ENCODE peak calls at places on chromosomes 7 and 10, in seven cellular contexts. C is OCI-M1; T is type B pancreatic cell; I is brain pericyte; R is lung; U is T-cell; Y is activated CD8-positive, alpha-beta memory T cell treated with anti-CD3 and anti-CD28 coated beads, Interleukin-2, amount 10 ng/mL, durations not matched to agents 7 days and 5 days. J is an unnamed sample.

GRCh38 chr10:59176241-59177030 is at the start of gene PHYHIPL:
- DNase-seq in C (no peak), T (peak; percentile 73), I (no peak), R (no peak), U (no peak), Y (no peak), J (no peak)

GRCh38 chr10:44125879-44126675 is 258.8 kb downstream of the CXCL12 start:
- DNase-seq in C (no peak), T (no peak), I (no peak), R (no peak), U (no peak), Y (no peak), J (peak; percentile 36)

GRCh38 chr10:89458289-89458688 is 43.9 kb downstream of the IFIT5 start:
- DNase-seq in C (no peak), T (no peak), I (no peak), R (no peak), U (no peak), Y (no peak), J (peak; percentile 82)

GRCh38 chr7:117667456-117667855 is 187.6 kb downstream of the CFTR start:
- DNase-seq in C (no peak), T (no peak), I (no peak), R (no peak), U (no peak), Y (no peak), J (no peak)

GRCh38 chr10:19683326-19683725 is 132.9 kb upstream of the PLXDC2 start:
- DNase-seq in C (no peak), T (no peak), I (no peak), R (no peak), U (no peak), Y (no peak), J (no peak)

GRCh38 chr7:20170626-20171025 is 46.6 kb downstream of the MACC1 start:
- DNase-seq in C (no peak), T (no peak), I (no peak), R (no peak), U (no peak), Y (no peak), J (no peak)

GRCh38 chr7:27863866-27864265 is 123.9 kb downstream of the TAX1BP1 start:
- DNase-seq in C (no peak), T (no peak), I (no peak), R (no peak), U (no peak), Y (no peak), J (peak; percentile 24)

GRCh38 chr7:12458520-12459131 is 55.0 kb upstream of the VWDE start:
- DNase-seq in C (peak; percentile 67), T (no peak), I (peak; percentile 6), R (no peak), U (no peak), Y (no peak), J (peak; percentile 73)

GRCh38 chr10:49610015-49610734 is at the start of gene SLC18A3:
- DNase-seq in C (no peak), T (no peak), I (no peak), R (no peak), U (no peak), Y (no peak), J (no peak)

GRCh38 chr7:74042746-74043522 is 15.0 kb downstream of the ELN start:
- DNase-seq in C (no peak), T (no peak), I (no peak), R (no peak), U (no peak), Y (no peak), J (no peak)

GRCh38 chr10:9253121-9253520 is 1198.6 kb downstream of the GATA3 start:
- DNase-seq in C (peak; percentile 6), T (no peak), I (no peak), R (no peak), U (no peak), Y (no peak), J (peak; percentile 3)

GRCh38 chr7:21066221-21066620 is 279.5 kb upstream of the SP8 start:
- DNase-seq in C (no peak), T (no peak), I (no peak), R (no peak), U (no peak), Y (no peak), J (no peak)

GRCh38 chr10:22473459-22473858 is 128.2 kb downstream of the SPAG6 start:
- DNase-seq in C (no peak), T (no peak), I (no peak), R (no peak), U (no peak), Y (no peak), J (no peak)

GRCh38 chr10:118698421-118698820 is 56.3 kb downstream of the CACUL1 start:
- DNase-seq in C (peak; percentile 93), T (no peak), I (no peak), R (no peak), U (peak; percentile 75), Y (peak; percentile 82), J (peak; percentile 82)

GRCh38 chr10:96107623-96108038 is 22.5 kb upstream of the ZNF518A start:
- DNase-seq in C (no peak), T (no peak), I (no peak), R (no peak), U (no peak), Y (no peak), J (no peak)

GRCh38 chr7:1690359-1690958 is 20.4 kb downstream of the ELFN1 start:
- DNase-seq in C (no peak), T (peak; percentile 10), I (no peak), R (no peak), U (no peak), Y (no peak), J (no peak)

GRCh38 chr7:120951826-120952225 is 1.2 kb downstream of the ING3 start:
- DNase-seq in C (peak; percentile 3), T (no peak), I (no peak), R (no peak), U (no peak), Y (no peak), J (no peak)